ENCODE peak calls at places on chromosome 2, in four cellular contexts. O is activated CD8-positive, alpha-beta T cell treated with anti-CD3 and anti-CD28 coated beads for 36 hours; U is T-helper 22 cell; J is left kidney. A is an unnamed sample.

GRCh38 chr2:186687774-186688173 is 6.1 kb upstream of the FAM171B start:
- DNase-seq in O (no peak), U (no peak), J (no peak), A (no peak)

GRCh38 chr2:128284037-128284441 is 34.6 kb downstream of the HS6ST1 start:
- DNase-seq in O (no peak), U (no peak), J (no peak), A (no peak)

GRCh38 chr2:181586569-181587076 is 70.3 kb downstream of the CERKL start:
- DNase-seq in O (peak), U (no peak), J (peak), A (peak)

GRCh38 chr2:119119999-119120710 is 38.4 kb downstream of the C1QL2 start:
- DNase-seq in O (no peak), U (no peak), J (peak), A (no peak)

GRCh38 chr2:23480991-23481797 is 96.2 kb downstream of the KLHL29 start:
- DNase-seq in O (no peak), U (no peak), J (peak), A (peak)

GRCh38 chr2:1265454-1265853 is 147.8 kb upstream of the TPO start:
- DNase-seq in O (no peak), U (no peak), J (no peak), A (no peak)

GRCh38 chr2:240951045-240951594 is 45.0 kb downstream of the CROCC2 start:
- DNase-seq in O (no peak), U (no peak), J (no peak), A (no peak)

GRCh38 chr2:173090291-173090877 is 14.7 kb downstream of the MAP3K20 start:
- DNase-seq in O (no peak), U (no peak), J (peak), A (no peak)

GRCh38 chr2:180416553-180417113 is 409.5 kb upstream of the CWC22 start:
- DNase-seq in O (no peak), U (no peak), J (peak), A (no peak)

GRCh38 chr2:86825728-86826386 is 35.1 kb upstream of the CD8A start:
- DNase-seq in O (peak), U (no peak), J (peak), A (no peak)

GRCh38 chr2:99066075-99066557 is 75.4 kb upstream of the C2orf15 start:
- DNase-seq in O (no peak), U (no peak), J (peak), A (peak)

GRCh38 chr2:148876589-148877402 is 1.8 kb downstream of the KIF5C start:
- DNase-seq in O (peak), U (peak), J (peak), A (no peak)

GRCh38 chr2:32825291-32825712 is 121.5 kb upstream of the LTBP1 start:
- DNase-seq in O (peak), U (no peak), J (peak), A (no peak)

GRCh38 chr2:165700511-165700910 is 93.5 kb downstream of the GALNT3 start:
- DNase-seq in O (no peak), U (no peak), J (no peak), A (no peak)

GRCh38 chr2:125471963-125472362 is 1184.0 kb upstream of the GYPC start:
- DNase-seq in O (no peak), U (no peak), J (peak), A (peak)

GRCh38 chr2:73004466-73004865 is 67.0 kb downstream of the SFXN5 start:
- DNase-seq in O (no peak), U (no peak), J (no peak), A (no peak)

GRCh38 chr2:182360012-182360662 is 66.7 kb downstream of the PDE1A start:
- DNase-seq in O (no peak), U (no peak), J (peak), A (no peak)

GRCh38 chr2:136131961-136132839 is 14.3 kb upstream of the CXCR4 start:
- DNase-seq in O (peak), U (peak), J (peak), A (no peak)

GRCh38 chr2:219415580-219416232 is 2.5 kb upstream of the DES start:
- DNase-seq in O (no peak), U (no peak), J (no peak), A (no peak)

GRCh38 chr2:25851740-25852503 is 26.4 kb downstream of the ASXL2 start:
- DNase-seq in O (peak), U (no peak), J (peak), A (peak)

GRCh38 chr2:119028327-119029174 is 86.6 kb downstream of the MARCO start:
- DNase-seq in O (peak), U (no peak), J (peak), A (peak)

GRCh38 chr2:164839914-164840457 is 1.6 kb downstream of the COBLL1 start:
- DNase-seq in O (no peak), U (no peak), J (peak), A (no peak)

GRCh38 chr2:59658906-59659305 is 894.5 kb downstream of the BCL11A start:
- DNase-seq in O (no peak), U (no peak), J (no peak), A (no peak)

GRCh38 chr2:66771359-66771978 is 336.5 kb downstream of the MEIS1 start:
- DNase-seq in O (no peak), U (no peak), J (no peak), A (no peak)

GRCh38 chr2:48728827-48729226 is 26.7 kb downstream of the LHCGR start:
- DNase-seq in O (no peak), U (no peak), J (no peak), A (no peak)

GRCh38 chr2:142112648-142113278 is 18.1 kb downstream of the LRP1B start:
- DNase-seq in O (no peak), U (no peak), J (no peak), A (no peak)

GRCh38 chr2:63488118-63488713 is 100.1 kb downstream of the WDPCP start:
- DNase-seq in O (peak), U (no peak), J (peak), A (peak)

GRCh38 chr2:54809814-54810213 is 86.4 kb downstream of the EML6 start:
- DNase-seq in O (no peak), U (no peak), J (no peak), A (peak)

GRCh38 chr2:100008960-100009359 is 133.4 kb downstream of the AFF3 start:
- DNase-seq in O (no peak), U (no peak), J (no peak), A (no peak)

GRCh38 chr2:228048838-228049490 is 132.5 kb downstream of the SPHKAP start:
- DNase-seq in O (peak), U (no peak), J (peak), A (peak)

GRCh38 chr2:8096484-8096883 is 585.4 kb upstream of the ID2 start:
- DNase-seq in O (no peak), U (no peak), J (no peak), A (no peak)

GRCh38 chr2:152098798-152099654 is at the start of gene CACNB4:
- DNase-seq in O (peak), U (no peak), J (peak), A (peak)

GRCh38 chr2:26900831-26901321 is 52.9 kb downstream of the DPYSL5 start:
- DNase-seq in O (no peak), U (no peak), J (peak), A (no peak)

GRCh38 chr2:145736901-145737300 is 1217.0 kb upstream of the ZEB2 start:
- DNase-seq in O (no peak), U (no peak), J (no peak), A (no peak)

GRCh38 chr2:30706534-30707303 is 100.5 kb downstream of the CAPN13 start:
- DNase-seq in O (peak), U (peak), J (peak), A (peak)

GRCh38 chr2:186101603-186102002 is 363.0 kb downstream of the FSIP2 start:
- DNase-seq in O (no peak), U (no peak), J (no peak), A (no peak)

GRCh38 chr2:33021542-33022259 is 74.9 kb downstream of the LTBP1 start:
- DNase-seq in O (no peak), U (no peak), J (peak), A (no peak)

A was measured in SW480.